ENCODE peak calls at places on chromosome 7, in nine cellular contexts. L is heart right ventricle, W is natural killer cell, C is hepatocyte, F is AG09319, V is A549, G is left ventricle myocardium inferior, K is neural progenitor cell, U is brain microvascular endothelial cell. I is an unnamed sample.

GRCh38 chr7:88344956-88345832 is 38.5 kb upstream of the STEAP4 start:
- DNase-seq in V (peak), K (peak), U (peak), L (peak), W (no peak), C (peak), G (peak), F (no peak), I (no peak)

GRCh38 chr7:31311465-31312074 is 29.0 kb downstream of the NEUROD6 start:
- DNase-seq in K (peak), U (no peak), C (no peak), V (no peak), F (no peak), W (no peak), L (no peak), G (no peak), I (no peak)

GRCh38 chr7:85734823-85735222 is 548.0 kb upstream of the SEMA3D start:
- DNase-seq in W (no peak), V (no peak), U (no peak), G (no peak), F (no peak), C (no peak), K (no peak), L (no peak), I (no peak)

GRCh38 chr7:102028206-102028826 is 210.9 kb downstream of the CUX1 start:
- DNase-seq in V (no peak), L (no peak), G (no peak), F (no peak), K (no peak), U (no peak), C (no peak), W (no peak), I (no peak)

GRCh38 chr7:129949292-129950133 is 3.2 kb downstream of the UBE2H start:
- DNase-seq in G (no peak), U (peak), C (peak), V (no peak), W (no peak), F (peak), L (no peak), K (peak), I (no peak)

GRCh38 chr7:88688222-88688621 is 71.3 kb upstream of the ZNF804B start:
- DNase-seq in W (no peak), V (no peak), K (no peak), U (no peak), F (no peak), C (no peak), L (no peak), G (no peak), I (no peak)

GRCh38 chr7:141263983-141264382 is 190.1 kb downstream of the TMEM178B start:
- DNase-seq in U (no peak), L (no peak), W (no peak), K (no peak), G (no peak), V (no peak), F (no peak), C (no peak), I (no peak)

GRCh38 chr7:107528461-107528860 is 35.3 kb downstream of the COG5 start:
- DNase-seq in F (no peak), K (no peak), V (no peak), U (peak), C (no peak), L (no peak), G (no peak), W (no peak), I (no peak)

GRCh38 chr7:81960026-81960425 is 190.2 kb upstream of the HGF start:
- DNase-seq in U (no peak), L (no peak), C (no peak), G (no peak), W (no peak), F (no peak), V (no peak), K (no peak), I (no peak)

GRCh38 chr7:93890464-93891068 is at the start of gene TFPI2:
- DNase-seq in V (peak), L (peak), F (no peak), G (peak), W (no peak), C (peak), U (peak), K (peak), I (peak)

GRCh38 chr7:123705217-123705901 is 43.4 kb downstream of the WASL start:
- DNase-seq in G (no peak), C (no peak), U (no peak), W (no peak), L (no peak), K (no peak), V (no peak), F (no peak), I (no peak)

GRCh38 chr7:46215987-46216567 is 295.0 kb upstream of the IGFBP3 start:
- DNase-seq in V (no peak), C (peak), K (peak), U (no peak), L (peak), F (no peak), G (peak), W (no peak), I (no peak)

GRCh38 chr7:101285171-101285570 is 36.4 kb downstream of the IFT22 start:
- DNase-seq in U (no peak), K (no peak), W (no peak), F (no peak), L (no peak), C (no peak), G (no peak), V (no peak), I (no peak)

GRCh38 chr7:110544199-110544598 is 546.7 kb upstream of the LRRN3 start:
- DNase-seq in K (no peak), V (no peak), F (no peak), G (no peak), L (no peak), W (no peak), C (no peak), U (no peak), I (no peak)

GRCh38 chr7:111647881-111648280 is 85.6 kb upstream of the IMMP2L start:
- DNase-seq in K (no peak), C (no peak), U (no peak), G (no peak), V (no peak), W (no peak), L (no peak), F (peak), I (no peak)

GRCh38 chr7:77759294-77759889 is 38.8 kb downstream of the TMEM60 start:
- DNase-seq in W (peak), C (peak), L (no peak), U (peak), K (peak), F (peak), V (peak), G (no peak), I (no peak)

GRCh38 chr7:22183522-22184280 is 173.3 kb downstream of the RAPGEF5 start:
- DNase-seq in W (no peak), C (no peak), U (no peak), L (no peak), F (no peak), V (no peak), K (no peak), G (no peak), I (no peak)

GRCh38 chr7:137609500-137609899 is 237.3 kb downstream of the DGKI start:
- DNase-seq in G (no peak), U (peak), W (no peak), L (no peak), F (peak), K (no peak), C (no peak), V (no peak), I (no peak)

GRCh38 chr7:28629216-28629848 is 217.0 kb downstream of the CREB5 start:
- DNase-seq in C (peak), F (no peak), W (no peak), L (peak), G (peak), K (no peak), V (no peak), U (peak), I (no peak)

GRCh38 chr7:36155811-36156361 is 2.8 kb downstream of the EEPD1 start:
- DNase-seq in K (peak), L (peak), W (no peak), V (no peak), G (peak), F (no peak), U (no peak), C (peak), I (no peak)

GRCh38 chr7:137634356-137634755 is 212.4 kb downstream of the DGKI start:
- DNase-seq in K (no peak), F (no peak), V (no peak), W (no peak), C (no peak), G (no peak), U (no peak), L (no peak), I (no peak)

GRCh38 chr7:16348251-16348650 is 73.1 kb downstream of the CRPPA start:
- DNase-seq in F (no peak), U (no peak), V (no peak), C (no peak), L (no peak), W (no peak), G (no peak), K (peak), I (no peak)

GRCh38 chr7:74138334-74138867 is 35.8 kb upstream of the EIF4H start:
- DNase-seq in G (no peak), C (no peak), K (peak), U (no peak), F (no peak), W (no peak), L (no peak), V (no peak), I (no peak)

GRCh38 chr7:52940511-52940910 is 94.9 kb upstream of the POM121L12 start:
- DNase-seq in C (no peak), F (no peak), G (no peak), U (no peak), V (no peak), K (no peak), L (no peak), W (no peak), I (no peak)

GRCh38 chr7:33719059-33719581 is 186.2 kb upstream of the BMPER start:
- DNase-seq in V (no peak), C (no peak), W (no peak), G (peak), L (peak), F (no peak), U (no peak), K (no peak), I (no peak)

GRCh38 chr7:99393363-99394187 is 14.8 kb downstream of the PDAP1 start:
- DNase-seq in G (peak), K (peak), V (no peak), F (no peak), C (peak), U (no peak), L (peak), W (no peak), I (no peak)

GRCh38 chr7:83178066-83178465 is 15.4 kb upstream of the PCLO start:
- DNase-seq in F (no peak), W (no peak), C (no peak), L (no peak), U (peak), K (no peak), G (no peak), V (no peak), I (no peak)

GRCh38 chr7:149310990-149311573 is 49.1 kb downstream of the ZNF783 start:
- DNase-seq in C (no peak), K (no peak), L (no peak), V (no peak), W (no peak), U (no peak), G (no peak), F (no peak), I (no peak)

GRCh38 chr7:130961128-130961601 is 227.2 kb upstream of the KLF14 start:
- DNase-seq in U (peak), W (peak), K (no peak), V (no peak), C (no peak), G (no peak), F (no peak), L (no peak), I (no peak)

GRCh38 chr7:78018541-78019456 is 220.2 kb downstream of the PHTF2 start:
- DNase-seq in U (peak), F (no peak), L (peak), K (peak), W (no peak), C (no peak), G (peak), V (peak), I (no peak)

GRCh38 chr7:665751-666453 is 60.6 kb upstream of the DNAAF5 start:
- DNase-seq in C (no peak), W (no peak), V (no peak), L (peak), K (peak), U (no peak), G (peak), F (no peak), I (no peak)
- TF ChIP-seq CTCF in C (no peak), W (no peak), V (no peak), L (peak), K (peak), U (peak), G (peak), F (peak), I (peak)

DNA sequence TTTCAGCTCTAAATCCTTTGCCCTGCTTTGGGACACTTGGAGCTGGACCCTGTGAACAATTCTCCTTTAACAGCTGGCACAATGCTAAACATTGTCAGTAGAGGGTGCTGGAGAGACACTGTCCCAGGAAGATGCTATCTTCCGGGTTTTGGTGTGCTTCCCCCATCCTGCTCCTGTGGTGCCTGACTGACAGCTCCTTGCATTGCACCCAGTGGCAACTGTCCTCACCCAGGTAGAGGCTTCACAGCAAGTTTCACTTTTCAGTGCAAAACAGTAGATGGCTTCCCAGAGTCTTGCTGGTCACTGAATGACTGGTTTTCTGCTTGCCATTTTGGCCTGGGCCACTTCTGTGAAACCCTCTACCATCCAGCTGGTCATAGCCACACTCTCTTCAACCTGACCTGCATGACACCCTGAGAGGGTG is 77.3 kb downstream of the CDC14C start:
- DNase-seq in V (peak), L (no peak), G (no peak), W (no peak), U (no peak), K (peak), C (peak), F (no peak), I (no peak)
- TF ChIP-seq CTCF in V (peak), L (peak), G (peak), W (no peak), U (peak), K (peak), C (peak), F (peak), I (peak)

DNA sequence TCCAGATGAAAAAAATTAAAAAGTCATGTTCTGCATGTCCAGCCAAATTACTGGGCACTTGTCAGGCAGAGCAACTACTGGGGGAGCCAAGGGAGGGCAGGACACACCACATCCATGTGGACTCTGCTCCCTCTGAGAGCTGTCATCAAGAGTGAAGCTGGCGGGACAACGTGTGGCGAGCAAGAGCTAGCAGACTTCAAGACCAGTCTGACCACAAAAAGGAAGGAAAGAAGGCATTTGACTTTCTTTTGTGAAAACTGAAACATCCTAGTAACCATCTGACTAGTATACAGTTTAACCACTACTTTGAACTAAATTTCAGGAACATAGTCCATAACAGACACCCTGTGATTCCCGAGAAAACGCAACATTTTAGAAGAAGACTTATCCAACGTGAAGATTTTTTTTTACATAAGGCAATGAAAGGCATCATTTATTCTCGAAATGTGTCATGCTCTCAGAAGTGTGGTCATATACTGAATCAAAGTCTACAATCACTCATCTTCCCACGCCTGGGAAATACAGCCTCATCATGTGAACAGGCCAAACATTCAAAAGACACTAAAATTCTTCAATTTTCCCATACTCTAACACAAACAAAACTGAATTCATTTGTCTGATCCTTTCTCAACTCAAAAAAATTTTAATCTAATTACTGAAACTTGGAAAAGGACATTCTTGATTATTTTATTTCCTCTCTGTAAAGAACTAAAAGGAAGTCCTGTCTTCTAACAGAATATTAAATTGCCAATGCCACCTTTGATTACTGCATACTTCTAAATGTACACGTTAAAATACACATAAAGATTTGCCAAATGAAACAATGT is 15.5 kb downstream of the CYTH3 start:
- DNase-seq in W (no peak), V (no peak), C (peak), G (peak), F (no peak), K (no peak), U (peak), L (peak), I (no peak)
- TF ChIP-seq CTCF in W (no peak), V (no peak), C (no peak), G (no peak), F (no peak), K (no peak), U (no peak), L (no peak), I (no peak)

GRCh38 chr7:50799873-50800272 is 17.2 kb upstream of the GRB10 start:
- DNase-seq in G (no peak), K (no peak), L (no peak), F (no peak), U (no peak), C (no peak), W (no peak), V (no peak), I (no peak)
- TF ChIP-seq CTCF in G (no peak), K (no peak), L (no peak), F (no peak), U (no peak), C (no peak), W (no peak), V (no peak), I (no peak)

DNA sequence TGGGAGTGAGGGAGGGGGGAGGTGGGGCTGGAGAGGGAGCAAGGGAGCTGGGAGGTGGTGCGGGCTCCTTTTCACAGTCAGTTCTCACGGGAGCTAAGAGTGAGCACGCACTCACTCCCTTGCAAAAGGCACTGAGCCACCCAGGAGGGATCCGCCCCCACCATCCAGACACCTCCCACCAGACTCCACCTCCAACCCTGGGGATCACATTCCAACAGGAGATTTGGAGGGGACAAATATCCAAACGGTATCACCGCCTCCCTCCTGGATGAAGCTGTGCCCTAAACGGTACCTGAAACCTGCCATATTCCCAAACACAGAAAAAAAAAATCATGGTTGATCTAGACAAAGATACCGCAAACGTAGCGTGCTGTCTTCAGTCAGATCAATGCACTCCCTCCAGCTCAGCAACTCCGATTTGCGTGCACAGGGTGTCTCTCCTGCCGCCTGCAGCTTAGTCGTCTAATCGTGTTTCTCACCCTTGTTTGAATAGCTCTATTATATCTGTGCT is 20.3 kb upstream of the PRKAG2 start:
- DNase-seq in G (no peak), F (no peak), L (no peak), K (peak), U (no peak), V (no peak), W (no peak), C (peak), I (no peak)
- TF ChIP-seq CTCF in G (no peak), F (no peak), L (no peak), K (no peak), U (peak), V (no peak), W (no peak), C (peak), I (no peak)

GRCh38 chr7:44547536-44548221 is 6.5 kb upstream of the NPC1L1 start:
- DNase-seq in W (no peak), G (no peak), U (peak), L (no peak), F (no peak), V (no peak), C (no peak), K (no peak), I (no peak)
- TF ChIP-seq CTCF in W (no peak), G (no peak), U (no peak), L (no peak), F (no peak), V (no peak), C (no peak), K (no peak), I (no peak)

GRCh38 chr7:135238112-135238744 is 4.6 kb downstream of the STRA8 start:
- DNase-seq in V (peak), F (no peak), U (no peak), G (no peak), K (no peak), W (no peak), L (no peak), C (no peak), I (peak)
- TF ChIP-seq CTCF in V (peak), F (peak), U (peak), G (no peak), K (peak), W (no peak), L (peak), C (peak), I (peak)

DNA sequence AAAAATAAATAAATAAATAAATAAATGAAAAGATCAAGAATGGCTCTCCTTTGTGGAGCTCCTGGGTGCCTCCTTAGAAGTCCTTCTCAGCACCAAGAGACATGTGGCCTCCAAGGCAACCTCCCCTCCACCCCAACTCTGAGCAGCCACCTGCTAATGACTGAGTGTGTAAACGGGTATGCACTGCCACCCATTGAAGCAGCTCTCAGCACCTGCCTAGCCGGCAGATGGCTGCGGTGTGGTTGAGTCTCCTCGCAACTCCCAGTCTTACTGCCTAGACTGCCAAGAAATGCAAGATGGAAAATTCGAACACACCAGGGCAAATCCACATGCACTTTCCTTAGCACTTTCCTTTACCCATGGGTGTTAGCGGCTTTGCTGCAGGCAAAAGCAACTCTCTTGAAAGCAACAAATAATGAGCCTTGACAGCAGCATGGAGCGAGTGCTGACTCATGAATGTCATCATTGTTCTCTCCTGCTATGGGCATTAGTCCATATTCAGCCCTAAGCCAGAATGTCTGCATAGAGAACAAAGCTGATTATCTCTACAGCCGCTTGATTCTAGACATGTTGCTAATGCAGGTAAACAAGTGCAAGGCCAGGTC is 913.9 kb upstream of the AUTS2 start:
- DNase-seq in U (no peak), C (no peak), G (no peak), L (no peak), F (no peak), K (peak), W (no peak), V (no peak), I (no peak)
- TF ChIP-seq CTCF in U (no peak), C (no peak), G (no peak), L (no peak), F (no peak), K (no peak), W (no peak), V (no peak), I (no peak)